ENCODE peak calls at places on chromosomes 11 and 22, in six cellular contexts. One of them, this sample, is unnamed.

GRCh38 chr22:30044369-30044768 is 35.9 kb upstream of the HORMAD2 start:
- DNase-seq in left lobe of liver: peak
- DNase-seq in activated naive CD8-positive, alpha-beta T cell treated with anti-CD3 and anti-CD28 coated beads for 36 hours: no peak
- DNase-seq in A172: peak
- DNase-seq in NCI-H774: no peak
- DNase-seq in H9: no peak
- DNase-seq in this sample: peak

GRCh38 chr11:65639623-65640482 is 2.0 kb downstream of the SIPA1 start:
- DNase-seq in left lobe of liver: no peak
- DNase-seq in activated naive CD8-positive, alpha-beta T cell treated with anti-CD3 and anti-CD28 coated beads for 36 hours: peak
- DNase-seq in A172: no peak
- DNase-seq in NCI-H774: no peak
- DNase-seq in H9: no peak
- DNase-seq in this sample: no peak

GRCh38 chr11:34996958-34997357 is 80.5 kb downstream of the PDHX start:
- DNase-seq in left lobe of liver: no peak
- DNase-seq in activated naive CD8-positive, alpha-beta T cell treated with anti-CD3 and anti-CD28 coated beads for 36 hours: no peak
- DNase-seq in A172: no peak
- DNase-seq in NCI-H774: no peak
- DNase-seq in H9: no peak
- DNase-seq in this sample: no peak

GRCh38 chr11:92962444-92962843 is 7.0 kb upstream of the MTNR1B start:
- DNase-seq in left lobe of liver: no peak
- DNase-seq in activated naive CD8-positive, alpha-beta T cell treated with anti-CD3 and anti-CD28 coated beads for 36 hours: no peak
- DNase-seq in A172: no peak
- DNase-seq in NCI-H774: no peak
- DNase-seq in H9: no peak
- DNase-seq in this sample: no peak

GRCh38 chr22:19691721-19692341 is 22.5 kb upstream of the SEPTIN5 start:
- DNase-seq in left lobe of liver: no peak
- DNase-seq in activated naive CD8-positive, alpha-beta T cell treated with anti-CD3 and anti-CD28 coated beads for 36 hours: no peak
- DNase-seq in A172: peak
- DNase-seq in NCI-H774: no peak
- DNase-seq in H9: peak
- DNase-seq in this sample: peak

GRCh38 chr11:75626692-75627536 is 41.9 kb downstream of the MAP6 start:
- DNase-seq in left lobe of liver: no peak
- DNase-seq in activated naive CD8-positive, alpha-beta T cell treated with anti-CD3 and anti-CD28 coated beads for 36 hours: no peak
- DNase-seq in A172: no peak
- DNase-seq in NCI-H774: no peak
- DNase-seq in H9: no peak
- DNase-seq in this sample: no peak

GRCh38 chr11:9972917-9973504 is 309.1 kb downstream of the SWAP70 start:
- DNase-seq in left lobe of liver: no peak
- DNase-seq in activated naive CD8-positive, alpha-beta T cell treated with anti-CD3 and anti-CD28 coated beads for 36 hours: peak
- DNase-seq in A172: peak
- DNase-seq in NCI-H774: no peak
- DNase-seq in H9: no peak
- DNase-seq in this sample: peak

GRCh38 chr22:19943665-19944026 is 2.0 kb upstream of the TXNRD2 start:
- DNase-seq in left lobe of liver: no peak
- DNase-seq in activated naive CD8-positive, alpha-beta T cell treated with anti-CD3 and anti-CD28 coated beads for 36 hours: no peak
- DNase-seq in A172: peak
- DNase-seq in NCI-H774: no peak
- DNase-seq in H9: peak
- DNase-seq in this sample: peak

GRCh38 chr11:7882860-7883259 is 48.2 kb downstream of the OR10A6 start:
- DNase-seq in left lobe of liver: no peak
- DNase-seq in activated naive CD8-positive, alpha-beta T cell treated with anti-CD3 and anti-CD28 coated beads for 36 hours: no peak
- DNase-seq in A172: no peak
- DNase-seq in NCI-H774: no peak
- DNase-seq in H9: no peak
- DNase-seq in this sample: no peak

GRCh38 chr11:38448284-38448683 is 1850.2 kb upstream of the RAG2 start:
- DNase-seq in left lobe of liver: peak
- DNase-seq in activated naive CD8-positive, alpha-beta T cell treated with anti-CD3 and anti-CD28 coated beads for 36 hours: no peak
- DNase-seq in A172: no peak
- DNase-seq in NCI-H774: no peak
- DNase-seq in H9: no peak
- DNase-seq in this sample: no peak

GRCh38 chr22:46163498-46163897 is 13.2 kb downstream of the PPARA start:
- DNase-seq in left lobe of liver: no peak
- DNase-seq in activated naive CD8-positive, alpha-beta T cell treated with anti-CD3 and anti-CD28 coated beads for 36 hours: no peak
- DNase-seq in A172: no peak
- DNase-seq in NCI-H774: no peak
- DNase-seq in H9: no peak
- DNase-seq in this sample: no peak

GRCh38 chr22:22215659-22216449 is 28.7 kb upstream of the VPREB1 start:
- DNase-seq in left lobe of liver: no peak
- DNase-seq in activated naive CD8-positive, alpha-beta T cell treated with anti-CD3 and anti-CD28 coated beads for 36 hours: no peak
- DNase-seq in A172: no peak
- DNase-seq in NCI-H774: no peak
- DNase-seq in H9: no peak
- DNase-seq in this sample: no peak

GRCh38 chr11:110712643-110713468 is 619 bp upstream of the ARHGAP20 start:
- DNase-seq in left lobe of liver: peak
- DNase-seq in activated naive CD8-positive, alpha-beta T cell treated with anti-CD3 and anti-CD28 coated beads for 36 hours: no peak
- DNase-seq in A172: no peak
- DNase-seq in NCI-H774: peak
- DNase-seq in H9: peak
- DNase-seq in this sample: no peak

GRCh38 chr22:44037519-44038370 is 13.6 kb downstream of the PARVB start:
- DNase-seq in left lobe of liver: no peak
- DNase-seq in activated naive CD8-positive, alpha-beta T cell treated with anti-CD3 and anti-CD28 coated beads for 36 hours: no peak
- DNase-seq in A172: peak
- DNase-seq in NCI-H774: no peak
- DNase-seq in H9: no peak
- DNase-seq in this sample: no peak

GRCh38 chr22:19477321-19478085 is 1.5 kb downstream of the UFD1 start:
- DNase-seq in left lobe of liver: no peak
- DNase-seq in activated naive CD8-positive, alpha-beta T cell treated with anti-CD3 and anti-CD28 coated beads for 36 hours: no peak
- DNase-seq in A172: no peak
- DNase-seq in NCI-H774: no peak
- DNase-seq in H9: no peak
- DNase-seq in this sample: peak

GRCh38 chr11:102476069-102476468 is 23.5 kb upstream of the TMEM123 start:
- DNase-seq in left lobe of liver: no peak
- DNase-seq in activated naive CD8-positive, alpha-beta T cell treated with anti-CD3 and anti-CD28 coated beads for 36 hours: no peak
- DNase-seq in A172: no peak
- DNase-seq in NCI-H774: no peak
- DNase-seq in H9: no peak
- DNase-seq in this sample: no peak